ENCODE peak calls at places on chromosomes 13 and 19, in five cellular contexts. J is GM12878, P is SK-N-SH, I is K562, G is HepG2. U is an unnamed sample.

GRCh38 chr19:55253264-55253663 is 5.6 kb downstream of the PPP6R1 start:
- DNase-seq in J (no peak), P (no peak), I (no peak), G (no peak), U (peak)

GRCh38 chr13:113122571-113123225 is at the start of gene F10:
- DNase-seq in J (no peak), P (peak), I (peak), G (peak), U (no peak)

GRCh38 chr13:112992931-112993700 is 24.1 kb downstream of the MCF2L start:
- DNase-seq in J (no peak), P (no peak), I (no peak), G (no peak), U (no peak)

GRCh38 chr19:38930776-38931761 is at the start of gene MRPS12:
- DNase-seq in J (peak), P (peak), I (peak), G (peak), U (peak)

GRCh38 chr13:24185591-24186232 is 25.2 kb downstream of the SPATA13 start:
- DNase-seq in J (no peak), P (no peak), I (no peak), G (no peak), U (no peak)

GRCh38 chr19:29596885-29597525 is 9.1 kb upstream of the POP4 start:
- DNase-seq in J (no peak), P (no peak), I (peak), G (peak), U (no peak)

GRCh38 chr13:113179374-113180230 is 21.2 kb downstream of the PROZ start:
- DNase-seq in J (no peak), P (no peak), I (peak), G (no peak), U (no peak)

GRCh38 chr13:24187185-24187584 is 26.7 kb downstream of the SPATA13 start:
- DNase-seq in J (no peak), P (no peak), I (no peak), G (no peak), U (no peak)

GRCh38 chr19:54262470-54262869 is 5.4 kb upstream of the LILRB5 start:
- DNase-seq in J (no peak), P (no peak), I (no peak), G (no peak), U (no peak)

GRCh38 chr13:64556391-64556790 is 2673.7 kb downstream of the PCDH9 start:
- DNase-seq in J (no peak), P (no peak), I (no peak), G (no peak), U (no peak)

GRCh38 chr19:53870485-53870844 is 2.8 kb downstream of the MYADM start:
- DNase-seq in J (no peak), P (no peak), I (peak), G (no peak), U (peak)

GRCh38 chr13:110238795-110239194 is 68.2 kb downstream of the COL4A1 start:
- DNase-seq in J (no peak), P (no peak), I (no peak), G (no peak), U (no peak)

GRCh38 chr13:109154546-109154945 is 525.1 kb downstream of the MYO16 start:
- DNase-seq in J (no peak), P (no peak), I (no peak), G (no peak), U (no peak)

GRCh38 chr13:36837354-36838092 is 18.5 kb downstream of the RFXAP start:
- DNase-seq in J (no peak), P (no peak), I (no peak), G (no peak), U (no peak)

GRCh38 chr19:43489310-43489709 is 15.2 kb downstream of the PHLDB3 start:
- DNase-seq in J (peak), P (no peak), I (no peak), G (no peak), U (peak)

GRCh38 chr19:6260912-6261636 is 18.7 kb downstream of the MLLT1 start:
- DNase-seq in J (no peak), P (peak), I (peak), G (peak), U (no peak)

GRCh38 chr13:44068737-44069136 is 189.0 kb downstream of the LACC1 start:
- DNase-seq in J (no peak), P (no peak), I (no peak), G (no peak), U (no peak)

GRCh38 chr13:106426909-106427308 is 108.6 kb downstream of the EFNB2 start:
- DNase-seq in J (no peak), P (no peak), I (no peak), G (no peak), U (no peak)

GRCh38 chr19:45768644-45769053 is 403 bp downstream of the SIX5 start:
- DNase-seq in J (no peak), P (no peak), I (peak), G (no peak), U (no peak)

GRCh38 chr13:99062593-99062992 is 84.7 kb upstream of the DOCK9 start:
- DNase-seq in J (no peak), P (no peak), I (no peak), G (no peak), U (no peak)

GRCh38 chr13:51844862-51845573 is at the start of gene TMEM272:
- DNase-seq in J (no peak), P (peak), I (peak), G (peak), U (peak)

GRCh38 chr13:73092831-73093230 is 34.0 kb downstream of the KLF5 start:
- DNase-seq in J (no peak), P (no peak), I (no peak), G (peak), U (no peak)

GRCh38 chr19:1252221-1252817 is 3.9 kb downstream of the MIDN start:
- DNase-seq in J (no peak), P (peak), I (peak), G (no peak), U (peak)

GRCh38 chr13:50073340-50073739 is 58.1 kb downstream of the KCNRG start:
- DNase-seq in J (no peak), P (no peak), I (no peak), G (no peak), U (no peak)

GRCh38 chr19:50059045-50059444 is 33.2 kb downstream of the ZNF473 start:
- DNase-seq in J (no peak), P (no peak), I (no peak), G (no peak), U (no peak)

GRCh38 chr19:5595745-5596144 is 26.8 kb downstream of the SAFB2 start:
- DNase-seq in J (no peak), P (no peak), I (no peak), G (no peak), U (no peak)

GRCh38 chr19:41703602-41704293 is 4.7 kb upstream of the CEACAM5 start:
- DNase-seq in J (no peak), P (no peak), I (no peak), G (no peak), U (no peak)

GRCh38 chr13:40653558-40654318 is 12.7 kb downstream of the FOXO1 start:
- DNase-seq in J (no peak), P (no peak), I (no peak), G (no peak), U (no peak)

GRCh38 chr13:87274209-87274819 is 396.9 kb upstream of the SLITRK5 start:
- DNase-seq in J (no peak), P (peak), I (peak), G (peak), U (peak)

GRCh38 chr13:101019126-101019525 is 344.5 kb upstream of the TMTC4 start:
- DNase-seq in J (no peak), P (no peak), I (no peak), G (no peak), U (no peak)

GRCh38 chr13:34040863-34041262 is 222.9 kb downstream of the RFC3 start:
- DNase-seq in J (no peak), P (no peak), I (no peak), G (no peak), U (no peak)

GRCh38 chr13:34847751-34848150 is 94.3 kb upstream of the NBEA start:
- DNase-seq in J (no peak), P (no peak), I (no peak), G (no peak), U (no peak)

GRCh38 chr13:106591299-106591698 is 23.4 kb upstream of the ARGLU1 start:
- DNase-seq in J (no peak), P (no peak), I (no peak), G (peak), U (no peak)

GRCh38 chr19:7869453-7869909 is 4.7 kb downstream of the PRR36 start:
- DNase-seq in J (no peak), P (peak), I (peak), G (peak), U (no peak)
- TF ChIP-seq REST in J (no peak), P (no peak), I (no peak), G (no peak), U (no peak)

GRCh38 chr19:2809387-2810140 is 10.1 kb upstream of the ZNF554 start:
- DNase-seq in J (no peak), P (peak), I (no peak), G (no peak), U (no peak)
- TF ChIP-seq GABPA in J (no peak), P (no peak), I (no peak), G (no peak), U (no peak)

GRCh38 chr13:79775830-79776229 is 294.9 kb downstream of the NDFIP2 start:
- DNase-seq in J (no peak), P (no peak), I (peak), G (peak), U (no peak)
- TF ChIP-seq REST in J (no peak), P (no peak), I (no peak), G (no peak), U (no peak)

GRCh38 chr19:15936173-15936572 is 1.8 kb upstream of the CYP4F11 start:
- DNase-seq in J (no peak), P (no peak), I (no peak), G (no peak), U (no peak)

GRCh38 chr19:15935167-15935702 is 906 bp upstream of the CYP4F11 start:
- DNase-seq in J (no peak), P (no peak), I (peak), G (peak), U (no peak)

GRCh38 chr19:15934332-15935078 is at the start of gene CYP4F11:
- DNase-seq in J (no peak), P (no peak), I (no peak), G (peak), U (no peak)

GRCh38 chr19:15936950-15937349 is 2.6 kb upstream of the CYP4F11 start:
- DNase-seq in J (no peak), P (no peak), I (no peak), G (no peak), U (no peak)

DNA sequence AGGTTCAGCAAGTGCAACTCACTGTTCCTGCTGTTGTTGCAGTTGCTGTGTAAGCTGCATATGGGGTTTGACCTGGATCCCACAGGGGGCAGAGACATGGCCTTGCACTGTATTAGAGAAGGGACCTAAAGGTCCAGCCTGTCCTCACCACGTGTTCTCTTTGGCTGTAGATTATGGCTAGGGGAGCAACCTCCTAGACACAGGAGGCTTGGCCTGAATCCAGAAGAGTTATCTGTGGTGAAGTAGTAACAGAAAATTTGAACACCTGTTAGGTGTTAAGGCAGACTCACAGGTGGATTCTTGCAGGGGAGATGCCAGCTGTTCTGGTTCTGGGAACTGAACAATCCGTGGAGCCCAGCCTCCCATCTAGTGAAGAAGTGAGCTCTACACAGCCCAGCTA is 3.4 kb upstream of the CYP4F11 start:
- DNase-seq in J (no peak), P (no peak), I (no peak), G (no peak), U (no peak)
- TF ChIP-seq GABPA in J (no peak), P (no peak), I (no peak), G (no peak), U (no peak)

DNA sequence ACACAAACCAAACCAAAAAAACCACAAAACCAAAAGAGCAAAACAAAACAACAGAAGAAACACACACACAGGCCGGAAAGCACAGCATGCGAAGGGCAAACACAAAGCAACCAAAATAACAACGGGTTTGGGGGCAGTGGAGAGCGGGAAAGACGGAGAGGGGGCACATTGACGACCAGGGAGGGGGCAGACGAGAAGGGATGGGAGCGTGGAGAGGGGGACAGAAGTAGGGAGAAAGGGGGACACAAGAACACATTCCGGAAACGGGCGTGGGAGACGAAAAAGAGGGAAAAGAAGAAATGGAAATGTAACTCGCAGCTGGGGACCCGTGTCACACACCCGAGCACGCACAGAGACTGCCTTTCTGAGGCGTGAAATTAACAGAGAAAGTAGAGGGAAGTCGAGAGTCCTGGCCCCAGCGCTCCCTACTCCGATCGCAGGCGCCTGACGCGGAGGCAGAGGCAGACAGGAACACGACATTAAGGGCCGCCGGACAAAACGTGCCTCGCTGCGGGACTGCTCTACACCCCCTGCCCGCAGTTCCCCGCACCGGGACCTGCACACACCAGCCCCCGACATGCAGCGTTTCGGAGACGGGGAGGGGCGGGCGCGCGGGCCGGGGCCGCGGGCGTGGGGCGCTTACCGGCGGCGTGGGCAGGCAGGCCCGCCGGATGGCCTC is 652 bp downstream of the POU4F1 start:
- DNase-seq in J (no peak), P (no peak), I (peak), G (no peak), U (peak)
- TF ChIP-seq REST in J (no peak), P (no peak), I (no peak), G (no peak), U (no peak)

DNA sequence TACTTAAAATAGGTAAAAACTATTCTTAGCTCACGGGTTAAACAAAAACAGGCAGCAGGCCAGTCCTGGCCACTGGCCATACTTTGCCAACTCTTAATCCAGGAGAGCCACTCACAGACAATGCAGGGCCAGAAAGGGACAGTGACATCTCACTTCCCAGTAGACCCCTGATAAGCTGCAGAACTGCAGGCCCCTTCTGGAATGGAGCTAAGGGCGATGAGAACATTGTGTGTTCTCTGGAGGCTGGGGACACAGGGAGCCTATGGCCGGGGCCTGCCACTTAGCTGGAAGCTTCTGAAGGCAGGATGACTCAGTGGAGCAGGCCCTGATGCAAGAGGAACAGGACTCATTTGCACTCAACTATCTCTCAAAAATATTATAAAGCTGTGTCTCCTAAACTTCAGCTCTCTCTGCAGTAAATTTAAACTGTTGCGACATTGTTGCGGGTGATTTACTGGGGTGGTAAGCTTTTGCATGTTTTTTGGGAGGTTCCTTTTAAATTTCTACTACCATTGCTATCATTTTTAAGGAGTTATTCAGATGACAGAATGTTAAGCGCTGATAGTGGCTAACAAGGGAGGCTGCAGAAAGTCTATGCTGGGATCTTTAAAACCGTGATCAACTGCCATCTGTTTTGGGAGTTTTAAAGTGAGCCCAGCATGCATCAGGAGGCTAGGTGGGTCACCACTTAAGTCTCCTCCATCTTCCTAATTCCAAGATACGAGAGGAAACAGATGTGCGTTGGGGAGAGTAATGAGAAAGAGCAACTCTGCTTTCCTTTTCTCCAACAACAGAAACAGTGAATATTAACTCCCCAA is 33.2 kb upstream of the KATNAL1 start:
- DNase-seq in J (no peak), P (peak), I (peak), G (no peak), U (peak)
- TF ChIP-seq GABPA in J (no peak), P (no peak), I (no peak), G (no peak), U (no peak)

GRCh38 chr19:36060430-36060829 is 5.7 kb downstream of the WDR62 start:
- DNase-seq in J (no peak), P (peak), I (peak), G (no peak), U (peak)
- TF ChIP-seq REST in J (no peak), P (no peak), I (no peak), G (no peak), U (no peak)